ENCODE peak calls at places on chromosomes 13 and 19, in seven cellular contexts. E is RWPE1, X is hepatocyte, G is suprapubic skin, H is H9, V is tibial nerve, M is GM23248. D is an unnamed sample.

GRCh38 chr13:80337011-80337688 is 3.8 kb downstream of the SPRY2 start:
- DNase-seq in E (no peak), X (peak; percentile 20), G (no peak), H (no peak), V (no peak), M (peak; percentile 30), D (no peak)

GRCh38 chr19:10270180-10270615 is 722 bp upstream of the ICAM1 start:
- DNase-seq in E (no peak), X (no peak), G (peak; percentile 92), H (peak; percentile 33), V (peak; percentile 35), M (peak; percentile 74), D (no peak)

GRCh38 chr19:13795595-13796300 is 505 bp downstream of the ZSWIM4 start:
- DNase-seq in E (no peak), X (peak; percentile 66), G (no peak), H (peak; percentile 67), V (no peak), M (peak; percentile 51), D (no peak)

GRCh38 chr13:112177889-112178288 is 110.9 kb downstream of the SOX1 start:
- DNase-seq in E (no peak), X (no peak), G (peak; percentile 74), H (no peak), V (no peak), M (no peak), D (no peak)

GRCh38 chr13:86080340-86080995 is 281.2 kb upstream of the SLITRK6 start:
- DNase-seq in E (no peak), X (no peak), G (no peak), H (no peak), V (no peak), M (no peak), D (no peak)

GRCh38 chr13:77397636-77398035 is 70.7 kb upstream of the MYCBP2 start:
- DNase-seq in E (no peak), X (no peak), G (no peak), H (no peak), V (no peak), M (peak; percentile 47), D (no peak)

GRCh38 chr19:2495651-2496316 is 19.9 kb downstream of the GADD45B start:
- DNase-seq in E (no peak), X (peak; percentile 33), G (no peak), H (no peak), V (no peak), M (peak; percentile 71), D (no peak)

GRCh38 chr13:89407357-89407756 is 1736.2 kb downstream of the SLITRK5 start:
- DNase-seq in E (no peak), X (no peak), G (no peak), H (no peak), V (no peak), M (no peak), D (no peak)

GRCh38 chr13:51942189-51942588 is 69.1 kb downstream of the ATP7B start:
- DNase-seq in E (peak; percentile 18), X (no peak), G (no peak), H (no peak), V (no peak), M (no peak), D (no peak)

GRCh38 chr13:73598021-73598712 is 536.0 kb downstream of the KLF12 start:
- DNase-seq in E (peak; percentile 52), X (peak; percentile 41), G (no peak), H (no peak), V (no peak), M (peak; percentile 30), D (peak; percentile 93)

GRCh38 chr19:52343548-52343947 is 7.5 kb downstream of the ZNF610 start:
- DNase-seq in E (no peak), X (peak; percentile 75), G (no peak), H (peak; percentile 85), V (no peak), M (peak; percentile 69), D (no peak)

GRCh38 chr19:45245334-45245787 is at the start of gene EXOC3L2:
- DNase-seq in E (no peak), X (no peak), G (no peak), H (no peak), V (no peak), M (no peak), D (no peak)

GRCh38 chr19:37691881-37692504 is 27.6 kb downstream of the ZNF607 start:
- DNase-seq in E (peak; percentile 10), X (peak; percentile 90), G (peak; percentile 88), H (peak; percentile 88), V (peak; percentile 43), M (peak; percentile 94), D (no peak)

GRCh38 chr13:73059460-73060250 is 850 bp downstream of the KLF5 start:
- DNase-seq in E (no peak), X (peak; percentile 81), G (no peak), H (peak; percentile 72), V (no peak), M (peak; percentile 62), D (no peak)

GRCh38 chr19:27975419-27976005 is 1237.4 kb downstream of the UQCRFS1 start:
- DNase-seq in E (no peak), X (no peak), G (no peak), H (no peak), V (no peak), M (no peak), D (no peak)

GRCh38 chr19:58009666-58010301 is 7.2 kb upstream of the ZNF606 start:
- DNase-seq in E (peak; percentile 72), X (peak; percentile 71), G (no peak), H (peak; percentile 88), V (no peak), M (peak; percentile 89), D (no peak)

GRCh38 chr13:71621152-71622124 is 245.6 kb downstream of the DACH1 start:
- DNase-seq in E (no peak), X (no peak), G (no peak), H (no peak), V (no peak), M (no peak), D (no peak)

GRCh38 chr13:41179593-41180250 is 14.6 kb downstream of the KBTBD7 start:
- DNase-seq in E (no peak), X (no peak), G (no peak), H (no peak), V (no peak), M (peak; percentile 81), D (peak; percentile 16)

GRCh38 chr19:28495046-28495445 is 717.9 kb downstream of the UQCRFS1 start:
- DNase-seq in E (no peak), X (no peak), G (no peak), H (no peak), V (no peak), M (no peak), D (no peak)

GRCh38 chr13:68810660-68811059 is 1297.0 kb upstream of the ATXN8OS start:
- DNase-seq in E (no peak), X (peak; percentile 8), G (no peak), H (no peak), V (no peak), M (no peak), D (no peak)

GRCh38 chr19:29630661-29631060 is 24.6 kb downstream of the POP4 start:
- DNase-seq in E (no peak), X (no peak), G (no peak), H (no peak), V (no peak), M (peak; percentile 20), D (no peak)

GRCh38 chr19:55174425-55175116 is 5.5 kb downstream of the SYT5 start:
- DNase-seq in E (no peak), X (no peak), G (no peak), H (no peak), V (no peak), M (no peak), D (no peak)

GRCh38 chr19:55172741-55173140 is 6.3 kb upstream of the DNAAF3 start:
- DNase-seq in E (peak; percentile 44), X (no peak), G (no peak), H (no peak), V (no peak), M (peak; percentile 86), D (no peak)

GRCh38 chr19:55173717-55174409 is 6.2 kb downstream of the SYT5 start:
- DNase-seq in E (peak; percentile 89), X (peak; percentile 56), G (no peak), H (peak; percentile 95), V (no peak), M (peak; percentile 90), D (no peak)

GRCh38 chr19:55171440-55171839 is 5.0 kb upstream of the DNAAF3 start:
- DNase-seq in E (no peak), X (no peak), G (no peak), H (no peak), V (no peak), M (no peak), D (no peak)

GRCh38 chr19:55173186-55173716 is 6.8 kb upstream of the DNAAF3 start:
- DNase-seq in E (no peak), X (no peak), G (no peak), H (no peak), V (no peak), M (peak; percentile 34), D (no peak)
- H3K27ac ChIP-seq in E (peak overlapping the region; percentile 98), X (no peak overlapping the region), G (no peak overlapping the region), H (no peak overlapping the region), V (no peak overlapping the region), M (peak overlapping the region; percentile 37), D (peak overlapping the region; percentile 80)

GRCh38 chr13:24267801-24268200 is 41.6 kb upstream of the C1QTNF9 start:
- DNase-seq in E (no peak), X (no peak), G (no peak), H (no peak), V (no peak), M (no peak), D (no peak)

GRCh38 chr13:24271231-24271610 is 38.2 kb upstream of the C1QTNF9 start:
- DNase-seq in E (no peak), X (no peak), G (no peak), H (no peak), V (no peak), M (no peak), D (no peak)

GRCh38 chr13:24271611-24272451 is 37.5 kb upstream of the C1QTNF9 start:
- DNase-seq in E (peak; percentile 8), X (peak; percentile 44), G (no peak), H (no peak), V (no peak), M (peak; percentile 66), D (no peak)

GRCh38 chr13:24270639-24271131 is 38.7 kb upstream of the C1QTNF9 start:
- DNase-seq in E (no peak), X (peak; percentile 46), G (no peak), H (no peak), V (peak; percentile 35), M (peak; percentile 75), D (no peak)

GRCh38 chr13:24269803-24270202 is 39.6 kb upstream of the C1QTNF9 start:
- DNase-seq in E (no peak), X (no peak), G (no peak), H (no peak), V (no peak), M (peak; percentile 16), D (no peak)
- H3K27ac ChIP-seq in E (no peak overlapping the region), X (no peak overlapping the region), G (no peak overlapping the region), H (no peak overlapping the region), V (peak overlapping the region; percentile 94), M (no peak overlapping the region), D (no peak overlapping the region)

DNA sequence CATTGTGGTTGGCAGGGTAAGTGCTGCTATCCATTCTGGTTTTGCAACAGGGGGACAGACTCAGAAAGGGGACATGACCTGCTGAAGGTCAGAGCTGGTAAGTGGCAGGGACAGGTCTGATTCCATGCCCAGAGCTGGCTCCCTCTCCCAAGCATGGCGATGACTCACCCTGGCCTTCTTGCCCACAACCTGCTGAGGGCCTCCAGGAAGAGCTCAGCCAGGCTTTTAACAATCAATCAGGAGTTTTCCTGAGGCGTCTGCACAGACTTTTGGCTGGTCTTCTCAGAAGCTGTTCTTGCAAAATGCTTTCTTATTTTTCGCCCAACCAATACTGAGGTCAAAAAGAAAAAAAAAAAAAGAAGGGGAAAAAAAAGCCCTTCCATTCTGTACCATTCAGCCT is 17.9 kb downstream of the SIAH3 start:
- DNase-seq in E (peak; percentile 66), X (peak; percentile 57), G (no peak), H (no peak), V (no peak), M (peak; percentile 68), D (peak; percentile 39)
- H3K27ac ChIP-seq in E (peak overlapping the region; percentile 58), X (no peak overlapping the region), G (no peak overlapping the region), H (no peak overlapping the region), V (no peak overlapping the region), M (no peak overlapping the region), D (no peak overlapping the region)

GRCh38 chr19:6235031-6235951 is 44.5 kb downstream of the MLLT1 start:
- DNase-seq in E (no peak), X (no peak), G (no peak), H (no peak), V (no peak), M (no peak), D (no peak)
- H3K27ac ChIP-seq in E (peak overlapping the region; percentile 99), X (no peak overlapping the region), G (no peak overlapping the region), H (no peak overlapping the region), V (peak overlapping the region; percentile 76), M (no peak overlapping the region), D (no peak overlapping the region)